ENCODE peak calls at places on chromosomes 13 and 19, in six cellular contexts. N is adipocyte, A is RWPE1, T is BJ, U is foreskin fibroblast, P is HuH-7.5. Z is an unnamed sample.

GRCh38 chr13:36082396-36082795 is 48.8 kb downstream of the DCLK1 start:
- DNase-seq in N (no peak), A (no peak), T (no peak), U (no peak), P (no peak), Z (no peak)

GRCh38 chr13:36787181-36787580 is 31.8 kb upstream of the RFXAP start:
- DNase-seq in N (no peak), A (no peak), T (no peak), U (no peak), P (no peak), Z (no peak)

GRCh38 chr13:48808689-48809088 is 155.0 kb downstream of the CYSLTR2 start:
- DNase-seq in N (peak; percentile 27), A (no peak), T (no peak), U (peak; percentile 70), P (peak; percentile 34), Z (peak; percentile 70)

GRCh38 chr19:15294591-15294990 is 37.7 kb downstream of the BRD4 start:
- DNase-seq in N (no peak), A (no peak), T (no peak), U (no peak), P (no peak), Z (no peak)

GRCh38 chr13:30601836-30602235 is 15.9 kb upstream of the USPL1 start:
- DNase-seq in N (no peak), A (no peak), T (no peak), U (no peak), P (no peak), Z (no peak)

GRCh38 chr13:99709134-99709533 is 207.9 kb downstream of the TM9SF2 start:
- DNase-seq in N (no peak), A (no peak), T (no peak), U (no peak), P (no peak), Z (no peak)

GRCh38 chr19:16001481-16002312 is 52.9 kb downstream of the OR10H4 start:
- DNase-seq in N (peak; percentile 85), A (peak; percentile 16), T (no peak), U (peak; percentile 59), P (peak; percentile 47), Z (peak; percentile 12)

GRCh38 chr19:15613338-15613737 is 1.7 kb upstream of the CYP4F8 start:
- DNase-seq in N (no peak), A (no peak), T (no peak), U (no peak), P (no peak), Z (no peak)

GRCh38 chr13:87656311-87656710 is 14.9 kb upstream of the SLITRK5 start:
- DNase-seq in N (no peak), A (no peak), T (no peak), U (no peak), P (no peak), Z (peak; percentile 69)

GRCh38 chr19:30171138-30171635 is 201.0 kb upstream of the ZNF536 start:
- DNase-seq in N (no peak), A (no peak), T (no peak), U (no peak), P (no peak), Z (no peak)

GRCh38 chr19:45531349-45531748 is 24.1 kb downstream of the VASP start:
- DNase-seq in N (no peak), A (no peak), T (no peak), U (no peak), P (no peak), Z (no peak)

GRCh38 chr13:111122056-111122455 is 6.9 kb downstream of the ARHGEF7 start:
- DNase-seq in N (no peak), A (no peak), T (no peak), U (no peak), P (no peak), Z (no peak)

GRCh38 chr19:44677019-44677809 is 5.9 kb downstream of the CEACAM19 start:
- DNase-seq in N (peak; percentile 75), A (peak; percentile 55), T (peak; percentile 20), U (peak; percentile 31), P (no peak), Z (peak; percentile 61)

GRCh38 chr13:54241719-54242118 is 1213.1 kb downstream of the OLFM4 start:
- DNase-seq in N (no peak), A (no peak), T (no peak), U (no peak), P (no peak), Z (peak; percentile 42)

GRCh38 chr19:12996542-12997094 is 1.3 kb downstream of the NFIX start:
- DNase-seq in N (peak; percentile 64), A (no peak), T (no peak), U (peak; percentile 53), P (peak; percentile 91), Z (no peak)

GRCh38 chr13:49046002-49046401 is 70.3 kb downstream of the FNDC3A start:
- DNase-seq in N (peak; percentile 58), A (no peak), T (no peak), U (no peak), P (no peak), Z (no peak)

GRCh38 chr19:46599716-46600392 is 1.3 kb upstream of the CALM3 start:
- DNase-seq in N (no peak), A (no peak), T (no peak), U (no peak), P (no peak), Z (no peak)

GRCh38 chr13:33312150-33312908 is 26.8 kb upstream of the STARD13 start:
- DNase-seq in N (peak; percentile 58), A (peak; percentile 21), T (no peak), U (peak; percentile 33), P (no peak), Z (peak; percentile 39)

GRCh38 chr19:47190167-47190727 is 40.8 kb downstream of the BBC3 start:
- DNase-seq in N (peak; percentile 85), A (peak; percentile 14), T (no peak), U (peak; percentile 58), P (peak; percentile 22), Z (peak; percentile 95)

Z was measured in renal cortical epithelial cell.